ENCODE peak calls at places on chromosomes 13 and 19, in nine cellular contexts. T is stimulated activated CD8-positive, alpha-beta memory T cell treated with anti-CD3 and anti-CD28 coated beads, Interleukin-7, amount 100 ng/mL, for 1 hour; E is adrenal gland; S is HuH-7; I is left ventricle myocardium superior; Z is smooth muscle cell of the brain vasculature; K is Caki2; H is A673; M is activated CD8-positive, alpha-beta memory T cell treated with anti-CD3 and anti-CD28 coated beads for 48 hours. G is an unnamed sample.

GRCh38 chr19:50314724-50315700 is 14.2 kb downstream of the KCNC3 start:
- DNase-seq in T (no peak), E (no peak), S (no peak), I (no peak), Z (no peak), K (no peak), H (no peak), M (no peak), G (no peak)

GRCh38 chr13:64755961-64756360 is 2474.2 kb downstream of the PCDH9 start:
- DNase-seq in T (no peak), E (no peak), S (no peak), I (peak; percentile 5), Z (no peak), K (no peak), H (no peak), M (no peak), G (no peak)

GRCh38 chr13:59809564-59809963 is 354.2 kb downstream of the DIAPH3 start:
- DNase-seq in T (no peak), E (no peak), S (no peak), I (no peak), Z (no peak), K (no peak), H (no peak), M (no peak), G (no peak)

GRCh38 chr13:75425216-75426009 is 56.6 kb downstream of the TBC1D4 start:
- DNase-seq in T (no peak), E (no peak), S (no peak), I (no peak), Z (no peak), K (no peak), H (no peak), M (no peak), G (no peak)

GRCh38 chr19:17497149-17497798 is 14.2 kb upstream of the PGLS start:
- DNase-seq in T (no peak), E (no peak), S (no peak), I (no peak), Z (no peak), K (no peak), H (no peak), M (no peak), G (no peak)

GRCh38 chr13:60351326-60351725 is 45.7 kb upstream of the TDRD3 start:
- DNase-seq in T (no peak), E (no peak), S (no peak), I (no peak), Z (peak; percentile 93), K (no peak), H (peak; percentile 68), M (no peak), G (no peak)

GRCh38 chr19:58543826-58544590 is at the start of gene TRIM28:
- DNase-seq in T (peak; percentile 100), E (peak; percentile 98), S (peak; percentile 98), I (peak; percentile 99), Z (peak; percentile 97), K (peak; percentile 100), H (peak; percentile 100), M (peak; percentile 100), G (no peak)

GRCh38 chr13:37226966-37227365 is 121.5 kb upstream of the CSNK1A1L start:
- DNase-seq in T (no peak), E (no peak), S (no peak), I (no peak), Z (no peak), K (no peak), H (no peak), M (no peak), G (no peak)

GRCh38 chr19:48913114-48913513 is 13.0 kb downstream of the NUCB1 start:
- DNase-seq in T (no peak), E (no peak), S (no peak), I (no peak), Z (no peak), K (no peak), H (peak; percentile 60), M (no peak), G (no peak)

GRCh38 chr19:4967738-4968461 is 1.0 kb upstream of the KDM4B start:
- DNase-seq in T (no peak), E (no peak), S (no peak), I (no peak), Z (no peak), K (peak; percentile 52), H (no peak), M (no peak), G (no peak)

GRCh38 chr19:11381535-11382369 is 2.4 kb downstream of the EPOR start:
- DNase-seq in T (peak; percentile 35), E (peak; percentile 89), S (peak; percentile 76), I (peak; percentile 82), Z (no peak), K (peak; percentile 98), H (peak; percentile 91), M (peak; percentile 68), G (no peak)

GRCh38 chr13:112702983-112703379 is 13.1 kb downstream of the ATP11A start:
- DNase-seq in T (no peak), E (peak; percentile 7), S (no peak), I (no peak), Z (no peak), K (no peak), H (no peak), M (no peak), G (no peak)